ENCODE peak calls at places on chromosomes 6 and 20, in four cellular contexts. B is neural progenitor cell, A is GM23338, X is HCT116. P is an unnamed sample.

GRCh38 chr20:64102647-64103354 is 4.6 kb downstream of the NPBWR2 start:
- DNase-seq in X (no peak), B (peak), A (peak), P (peak)

GRCh38 chr6:38319259-38320255 is 320.2 kb downstream of the BTBD9 start:
- DNase-seq in B (peak), A (peak), X (no peak), P (no peak)

GRCh38 chr6:105783333-105783945 is 302.7 kb upstream of the PRDM1 start:
- DNase-seq in A (no peak), B (no peak), X (no peak), P (no peak)

GRCh38 chr6:6996124-6996523 is 111.6 kb upstream of the RREB1 start:
- DNase-seq in A (no peak), X (no peak), B (no peak), P (no peak)

GRCh38 chr6:136063095-136063494 is 187.0 kb downstream of the MTFR2 start:
- DNase-seq in B (no peak), X (no peak), A (no peak), P (no peak)

GRCh38 chr20:1909097-1909496 is 13.9 kb downstream of the SIRPA start:
- DNase-seq in X (no peak), A (no peak), B (peak), P (no peak)

GRCh38 chr20:4074877-4075455 is 59.6 kb upstream of the RNF24 start:
- DNase-seq in B (no peak), X (no peak), A (no peak), P (no peak)

GRCh38 chr6:6384520-6384919 is 64.1 kb upstream of the F13A1 start:
- DNase-seq in A (peak), B (peak), X (no peak), P (peak)

GRCh38 chr6:126539022-126539421 is 199.1 kb downstream of the CENPW start:
- DNase-seq in A (no peak), B (no peak), X (peak), P (no peak)

GRCh38 chr6:133392015-133392414 is 150.9 kb downstream of the EYA4 start:
- DNase-seq in X (no peak), A (peak), B (no peak), P (no peak)

GRCh38 chr20:10511507-10512231 is 76.6 kb downstream of the SLX4IP start:
- DNase-seq in B (peak), X (peak), A (peak), P (peak)

GRCh38 chr20:47607208-47607613 is 105.5 kb downstream of the NCOA3 start:
- DNase-seq in A (no peak), B (no peak), X (peak), P (no peak)

GRCh38 chr6:147738516-147739187 is 230.2 kb downstream of the SAMD5 start:
- DNase-seq in A (no peak), X (no peak), B (no peak), P (no peak)

GRCh38 chr20:61828891-61829290 is 236.8 kb downstream of the TAF4 start:
- DNase-seq in X (no peak), B (no peak), A (no peak), P (no peak)

GRCh38 chr20:4684837-4685413 is 36.8 kb upstream of the PRND start:
- DNase-seq in B (no peak), A (no peak), X (peak), P (no peak)

GRCh38 chr6:30077218-30077617 is 1.6 kb upstream of the RNF39 start:
- DNase-seq in B (no peak), A (no peak), X (no peak), P (no peak)

GRCh38 chr6:21166754-21167153 is 426.8 kb upstream of the SOX4 start:
- DNase-seq in X (no peak), B (no peak), A (no peak), P (no peak)

GRCh38 chr20:23086056-23086551 is at the start of gene CD93:
- DNase-seq in X (no peak), A (peak), B (no peak), P (no peak)

GRCh38 chr6:44660561-44661220 is 273.2 kb downstream of the CDC5L start:
- DNase-seq in B (no peak), A (no peak), X (no peak), P (no peak)

GRCh38 chr20:57040924-57041323 is 225.5 kb downstream of the BMP7 start:
- DNase-seq in B (no peak), X (no peak), A (no peak), P (no peak)

GRCh38 chr6:95109212-95109611 is 468.1 kb upstream of the MANEA start:
- DNase-seq in A (no peak), B (no peak), X (no peak), P (no peak)

GRCh38 chr20:15760217-15760567 is 813.1 kb downstream of the KIF16B start:
- DNase-seq in B (no peak), X (no peak), A (no peak), P (no peak)

GRCh38 chr6:53059648-53060589 is 5.3 kb upstream of the FBXO9 start:
- DNase-seq in X (no peak), B (peak), A (no peak), P (peak)

DNA sequence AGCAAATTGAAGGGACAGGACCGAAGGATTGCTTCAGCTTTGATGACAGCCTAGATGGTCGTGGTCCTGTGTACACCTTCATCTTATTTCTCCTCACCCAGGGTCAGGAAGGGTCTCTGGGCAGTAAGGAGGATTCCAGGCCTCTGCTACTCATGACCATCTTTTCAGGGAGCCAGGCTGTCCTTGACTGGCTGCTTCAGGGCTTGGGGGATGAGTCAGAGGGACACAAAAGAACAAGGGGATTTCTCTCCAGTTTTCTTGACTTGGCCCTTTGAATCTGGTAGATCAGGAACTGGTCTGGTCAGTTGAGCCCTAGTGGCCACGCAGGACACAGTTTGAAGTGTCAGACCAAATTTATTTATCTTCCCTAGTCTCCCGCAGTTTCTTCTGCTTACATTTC is 402.1 kb upstream of the CHD6 start:
- DNase-seq in X (no peak), B (no peak), A (no peak), P (no peak)
- H2AFZ ChIP-seq in X (no peak), B (no peak), A (no peak), P (no peak)

DNA sequence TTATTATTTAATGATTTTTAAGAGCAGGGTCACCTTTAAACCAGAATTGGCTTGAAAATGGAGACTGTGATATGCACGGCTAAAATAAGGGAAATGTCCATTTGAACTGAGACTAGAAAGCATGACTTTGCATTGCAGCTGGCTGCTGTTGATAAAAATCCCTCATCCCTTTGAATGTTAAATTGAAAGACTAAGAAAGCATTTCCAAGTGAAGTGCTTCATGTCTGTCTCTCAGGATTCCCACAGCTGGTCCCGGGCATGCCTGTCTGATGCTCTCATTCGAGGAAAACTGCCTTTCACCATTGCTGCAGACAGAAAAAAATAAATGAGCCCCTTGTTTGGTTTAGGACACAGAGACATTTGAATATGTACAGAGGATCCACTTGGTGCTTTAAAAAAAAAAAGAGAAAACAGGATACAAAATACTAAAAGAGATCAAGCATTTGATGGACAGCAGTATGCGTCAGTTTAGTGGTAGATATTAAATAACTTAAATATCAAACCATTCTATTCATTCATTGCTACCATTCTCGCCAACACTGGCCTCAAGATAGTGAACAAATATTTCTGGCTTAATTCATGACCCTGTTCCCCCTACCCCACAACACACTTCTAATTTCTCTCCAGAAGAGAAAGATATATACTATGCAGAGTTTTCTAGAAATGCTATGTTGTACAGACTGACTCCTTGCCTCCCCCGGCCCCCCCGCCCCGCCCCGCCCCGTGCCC is 55.0 kb downstream of the TBC1D7 start:
- DNase-seq in X (no peak), A (no peak), B (no peak), P (no peak)
- H3K27ac ChIP-seq in X (no peak), A (no peak), B (no peak), P (peak)

DNA sequence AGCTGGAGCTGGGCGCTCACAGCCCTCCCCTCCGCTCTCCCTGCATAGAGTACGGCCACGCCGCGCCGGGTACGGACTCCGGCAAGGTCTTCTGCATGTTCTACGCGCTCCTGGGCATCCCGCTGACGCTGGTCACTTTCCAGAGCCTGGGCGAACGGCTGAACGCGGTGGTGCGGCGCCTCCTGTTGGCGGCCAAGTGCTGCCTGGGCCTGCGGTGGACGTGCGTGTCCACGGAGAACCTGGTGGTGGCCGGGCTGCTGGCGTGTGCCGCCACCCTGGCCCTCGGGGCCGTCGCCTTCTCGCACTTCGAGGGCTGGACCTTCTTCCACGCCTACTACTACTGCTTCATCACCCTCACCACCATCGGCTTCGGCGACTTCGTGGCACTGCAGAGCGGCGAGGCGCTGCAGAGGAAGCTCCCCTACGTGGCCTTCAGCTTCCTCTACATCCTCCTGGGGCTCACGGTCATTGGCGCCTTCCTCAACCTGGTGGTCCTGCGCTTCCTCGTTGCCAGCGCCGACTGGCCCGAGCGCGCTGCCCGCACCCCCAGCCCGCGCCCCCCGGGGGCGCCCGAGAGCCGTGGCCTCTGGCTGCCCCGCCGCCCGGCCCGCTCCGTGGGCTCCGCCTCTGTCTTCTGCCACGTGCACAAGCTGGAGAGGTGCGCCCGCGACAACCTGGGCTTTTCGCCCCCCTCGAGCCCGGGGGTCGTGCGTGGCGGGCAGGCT is 4.6 kb downstream of the KCNK15 start:
- DNase-seq in B (peak), A (peak), X (no peak), P (no peak)
- TF ChIP-seq EZH2phosphoT487 in B (no peak), A (no peak), X (no peak), P (no peak)

GRCh38 chr20:54469952-54470351 is 5.4 kb upstream of the DOK5 start:
- DNase-seq in A (no peak), X (no peak), B (no peak), P (no peak)
- H2AFZ ChIP-seq in A (peak), X (no peak), B (peak), P (no peak)

GRCh38 chr6:3714111-3714510 is 37.4 kb downstream of the PXDC1 start:
- DNase-seq in A (no peak), B (no peak), X (no peak), P (no peak)
- H3K27ac ChIP-seq in A (no peak), B (no peak), X (no peak), P (no peak)

DNA sequence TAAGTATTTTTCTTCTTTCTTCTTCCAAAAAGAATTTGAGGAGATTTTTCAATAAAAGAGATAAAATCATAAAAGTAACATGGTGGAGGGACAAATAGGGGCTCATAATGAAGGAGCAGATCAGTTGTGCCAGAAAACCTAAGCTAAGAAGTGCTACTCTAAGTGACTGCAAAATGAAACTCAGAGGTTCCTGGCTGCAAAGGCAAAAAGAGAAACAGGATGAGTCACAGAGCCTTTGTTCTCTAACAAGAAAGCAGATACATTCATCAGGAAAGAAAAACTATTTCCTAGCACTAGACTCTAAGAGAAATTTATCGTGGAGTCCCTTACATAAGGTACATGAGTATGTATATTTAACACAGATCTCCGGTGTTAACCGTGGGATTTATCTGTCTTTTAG is 49.8 kb downstream of the TSHZ2 start:
- DNase-seq in B (no peak), A (no peak), X (no peak), P (no peak)
- TF ChIP-seq EZH2phosphoT487 in B (no peak), A (no peak), X (no peak), P (no peak)

P was measured in OCI-LY7.